ENCODE peak calls at places on chromosomes 7 and 10, in four cellular contexts. J, P, K and M are unnamed samples.

GRCh38 chr7:133491846-133492652 is 239.2 kb downstream of the EXOC4 start:
- DNase-seq in J (no peak), P (no peak), K (no peak), M (no peak)

GRCh38 chr10:14858338-14858925 is 20.2 kb upstream of the SUV39H2 start:
- DNase-seq in K (no peak), P (no peak), J (no peak), M (no peak)

GRCh38 chr7:158576050-158576762 is 11.4 kb downstream of the PTPRN2 start:
- DNase-seq in P (no peak), K (no peak), J (no peak), M (no peak)

GRCh38 chr10:104333037-104333727 is 5.1 kb downstream of the ITPRIP start:
- DNase-seq in J (no peak), P (no peak), K (peak; percentile 49), M (no peak)

GRCh38 chr7:46776790-46777189 is 805.1 kb downstream of the TNS3 start:
- DNase-seq in K (no peak), J (no peak), P (no peak), M (no peak)

GRCh38 chr10:101310528-101311439 is 43.2 kb upstream of the BTRC start:
- DNase-seq in J (no peak), K (no peak), P (no peak), M (no peak)

GRCh38 chr10:123663522-123663921 is 2.6 kb upstream of the GPR26 start:
- DNase-seq in J (no peak), P (no peak), K (no peak), M (no peak)

GRCh38 chr10:100737359-100738054 is 7.9 kb upstream of the PAX2 start:
- DNase-seq in P (no peak), J (no peak), K (no peak), M (no peak)

GRCh38 chr10:101397140-101397539 is 43.2 kb downstream of the BTRC start:
- DNase-seq in J (no peak), P (peak; percentile 27), K (peak; percentile 14), M (peak; percentile 33)

GRCh38 chr10:73218466-73219191 is 28.4 kb downstream of the DNAJC9 start:
- DNase-seq in K (peak; percentile 37), J (no peak), P (peak; percentile 35), M (peak; percentile 46)

GRCh38 chr10:52540479-52540984 is 226.5 kb downstream of the DKK1 start:
- DNase-seq in K (no peak), J (no peak), P (no peak), M (no peak)

GRCh38 chr10:97428572-97428981 is 2.6 kb downstream of the PGAM1 start:
- DNase-seq in K (no peak), J (no peak), P (no peak), M (no peak)

GRCh38 chr10:4426866-4427265 is 399.1 kb upstream of the AKR1E2 start:
- DNase-seq in K (no peak), P (no peak), J (no peak), M (no peak)

GRCh38 chr10:110083884-110084283 is 76.1 kb downstream of the ADD3 start:
- DNase-seq in P (no peak), J (no peak), K (peak; percentile 29), M (no peak)

GRCh38 chr10:5585517-5586222 is 60.9 kb downstream of the CALML3 start:
- DNase-seq in J (no peak), K (no peak), P (peak; percentile 31), M (no peak)

GRCh38 chr10:50275650-50276235 is 24.4 kb upstream of the ASAH2 start:
- DNase-seq in J (peak; percentile 25), P (peak; percentile 20), K (peak; percentile 83), M (peak; percentile 50)

GRCh38 chr7:101519324-101520017 is 109.6 kb downstream of the MYL10 start:
- DNase-seq in J (no peak), K (no peak), P (no peak), M (no peak)

GRCh38 chr10:62264702-62265436 is 3.8 kb downstream of the RTKN2 start:
- DNase-seq in K (peak; percentile 38), P (peak; percentile 72), J (no peak), M (peak; percentile 49)

GRCh38 chr7:84060000-84060399 is 134.6 kb downstream of the SEMA3A start:
- DNase-seq in J (no peak), K (no peak), P (no peak), M (no peak)

GRCh38 chr7:156073366-156074052 is 261.2 kb upstream of the SHH start:
- DNase-seq in K (no peak), J (no peak), P (no peak), M (no peak)

GRCh38 chr7:3107889-3108570 is 64.4 kb upstream of the CARD11 start:
- DNase-seq in P (no peak), J (no peak), K (no peak), M (no peak)
- TF ChIP-seq TARDBP in P (no peak), J (no peak), K (no peak), M (no peak)

GRCh38 chr7:157554393-157555238 is 217.8 kb downstream of the DNAJB6 start:
- DNase-seq in K (no peak), J (no peak), P (no peak), M (no peak)
- TF ChIP-seq TARDBP in K (no peak), J (no peak), P (no peak), M (no peak)

GRCh38 chr10:70652761-70653657 is 19.3 kb upstream of the ADAMTS14 start:
- DNase-seq in P (no peak), J (no peak), K (peak; percentile 73), M (no peak)
- TF ChIP-seq TARDBP in P (no peak), J (no peak), K (peak; percentile 11), M (no peak)

DNA sequence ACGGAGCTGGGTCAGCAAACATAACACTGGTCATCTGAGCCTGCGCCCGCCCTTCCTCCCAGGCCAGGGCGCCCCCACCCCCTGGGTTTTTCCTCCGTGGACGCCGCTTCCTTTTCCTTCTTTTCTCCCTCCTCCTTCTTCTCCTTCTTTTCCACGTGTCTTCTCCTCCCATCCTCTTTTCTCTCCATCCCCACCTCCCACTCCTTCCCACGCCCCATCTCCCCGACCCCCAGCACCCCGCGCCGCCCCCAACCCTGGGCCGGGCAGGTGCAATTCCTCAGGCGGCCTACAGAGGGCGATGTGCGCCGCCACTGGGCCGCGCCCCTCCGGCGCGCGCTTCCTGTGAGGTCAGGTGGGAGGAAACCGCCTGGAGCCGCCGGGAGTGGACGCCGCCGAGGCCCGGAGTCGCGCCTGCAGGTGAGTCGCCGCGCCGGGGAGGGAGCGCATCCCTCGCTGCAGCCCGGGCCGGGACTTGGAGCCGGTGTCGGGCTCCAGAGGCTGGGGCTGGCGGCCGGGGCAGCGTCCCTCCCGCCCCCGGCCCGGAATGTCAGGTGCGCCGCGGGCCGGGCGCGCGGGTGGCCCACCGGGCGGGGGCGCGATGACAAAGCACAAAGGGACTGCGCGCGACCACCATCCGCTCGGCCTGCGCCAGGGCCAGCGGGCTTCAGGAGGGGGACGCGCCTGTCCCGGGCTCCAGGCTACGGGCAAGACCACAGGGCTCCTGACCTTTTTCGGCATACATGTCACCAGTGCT is at the start of gene FAM241B:
- DNase-seq in J (no peak), P (no peak), K (peak; percentile 92), M (peak; percentile 92)
- TF ChIP-seq TARDBP in J (no peak), P (no peak), K (no peak), M (no peak)

GRCh38 chr7:66330961-66331360 is 125.8 kb downstream of the TPST1 start:
- DNase-seq in J (no peak), P (no peak), K (no peak), M (no peak)
- TF ChIP-seq TARDBP in J (no peak), P (no peak), K (no peak), M (no peak)

DNA sequence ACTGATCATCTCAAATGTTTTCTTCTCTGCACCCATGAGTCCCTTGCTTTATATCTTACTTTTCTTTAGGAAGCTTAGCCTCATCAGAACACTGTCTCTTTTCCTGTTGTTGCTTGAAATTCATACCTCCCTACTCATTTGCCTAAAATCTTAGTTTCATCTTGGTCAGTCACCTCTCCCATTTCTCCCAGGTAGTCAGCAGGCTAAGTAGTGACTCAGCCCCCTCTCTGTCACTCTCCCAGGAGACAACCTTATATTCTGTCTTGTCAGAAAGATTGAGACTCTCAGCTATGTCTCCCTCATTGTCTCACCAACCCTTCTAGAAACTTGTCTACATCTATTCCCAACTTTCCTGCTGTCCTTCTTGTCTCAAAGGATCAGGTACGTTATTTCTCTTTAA is 280.9 kb downstream of the BBS9 start:
- DNase-seq in K (no peak), P (no peak), J (no peak), M (no peak)
- TF ChIP-seq TARDBP in K (no peak), P (no peak), J (no peak), M (no peak)

GRCh38 chr10:103044942-103045489 is 126.9 kb downstream of the CNNM2 start:
- DNase-seq in K (no peak), P (no peak), J (no peak), M (no peak)
- TF ChIP-seq TARDBP in K (no peak), P (no peak), J (no peak), M (no peak)

GRCh38 chr7:22549667-22550513 is 49.9 kb upstream of the STEAP1B start:
- DNase-seq in P (peak; percentile 7), K (no peak), J (no peak), M (no peak)
- TF ChIP-seq TARDBP in P (no peak), K (no peak), J (no peak), M (no peak)